ENCODE peak calls at places on chromosomes 16 and 17, in six cellular contexts. C is heart right ventricle; U is naive thymus-derived CD4-positive, alpha-beta T cell; F is hepatocyte; A is transverse colon; G is mammary epithelial cell. W is an unnamed sample.

GRCh38 chr16:75265911-75266701 is 14.7 kb upstream of the BCAR1 start:
- DNase-seq in F (peak; percentile 90), C (peak; percentile 82), U (no peak), A (peak; percentile 86), G (peak; percentile 53), W (peak; percentile 79)

GRCh38 chr16:89920723-89921122 is 2.1 kb downstream of the MC1R start:
- DNase-seq in U (no peak), C (no peak), F (no peak), G (no peak), A (no peak), W (no peak)

GRCh38 chr17:55564077-55564476 is 52.8 kb upstream of the SMIM36 start:
- DNase-seq in G (no peak), A (no peak), C (no peak), F (no peak), U (no peak), W (no peak)

GRCh38 chr17:19238167-19238505 is 970 bp downstream of the EPN2 start:
- DNase-seq in U (no peak), A (peak; percentile 55), G (peak; percentile 32), F (peak; percentile 63), C (peak; percentile 38), W (no peak)

GRCh38 chr17:49361129-49361901 is 735 bp downstream of the ZNF652 start:
- DNase-seq in C (peak; percentile 46), F (peak; percentile 43), A (peak; percentile 74), G (peak; percentile 55), U (peak; percentile 93), W (peak; percentile 35)

GRCh38 chr16:471353-472198 is 46.1 kb downstream of the RAB11FIP3 start:
- DNase-seq in G (peak; percentile 73), U (no peak), A (no peak), C (no peak), F (no peak), W (no peak)

GRCh38 chr17:19759934-19760530 is 11.9 kb upstream of the ALDH3A1 start:
- DNase-seq in G (no peak), C (no peak), A (no peak), F (no peak), U (no peak), W (no peak)

GRCh38 chr16:85897384-85897783 is 1.6 kb upstream of the IRF8 start:
- DNase-seq in F (no peak), G (no peak), A (no peak), U (no peak), C (no peak), W (no peak)

GRCh38 chr17:82734987-82735866 is at the start of gene FN3K:
- DNase-seq in F (peak; percentile 81), U (peak; percentile 35), A (peak; percentile 73), G (peak; percentile 29), C (peak; percentile 71), W (peak; percentile 80)

GRCh38 chr16:65102326-65102725 is 19.5 kb downstream of the CDH11 start:
- DNase-seq in U (no peak), A (peak; percentile 64), G (no peak), C (no peak), F (no peak), W (no peak)

GRCh38 chr17:57970706-57971105 is 15.5 kb upstream of the CUEDC1 start:
- DNase-seq in C (no peak), F (no peak), G (peak; percentile 7), A (no peak), U (no peak), W (no peak)

GRCh38 chr17:3985800-3986199 is 21.6 kb upstream of the ATP2A3 start:
- DNase-seq in U (no peak), C (no peak), G (no peak), F (no peak), A (no peak), W (no peak)

GRCh38 chr16:81265658-81266451 is 27.4 kb downstream of the BCO1 start:
- DNase-seq in A (peak; percentile 85), U (no peak), F (peak; percentile 53), C (peak; percentile 84), G (no peak), W (peak; percentile 91)

GRCh38 chr17:28412131-28412530 is 6.1 kb upstream of the SLC46A1 start:
- DNase-seq in G (peak; percentile 62), C (no peak), F (no peak), A (no peak), U (no peak), W (no peak)

GRCh38 chr16:24944206-24944605 is 71.0 kb downstream of the ARHGAP17 start:
- DNase-seq in A (no peak), F (no peak), G (no peak), U (no peak), C (no peak), W (no peak)

GRCh38 chr16:88534731-88535141 is 35.5 kb upstream of the ZC3H18 start:
- DNase-seq in F (no peak), U (peak; percentile 17), A (peak; percentile 65), C (peak; percentile 49), G (no peak), W (peak; percentile 43)

GRCh38 chr17:59427425-59427921 is 96.0 kb downstream of the YPEL2 start:
- DNase-seq in F (no peak), C (no peak), G (peak; percentile 60), A (no peak), U (peak; percentile 21), W (peak; percentile 68)

GRCh38 chr17:61310611-61311010 is 89.0 kb upstream of the TBX2 start:
- DNase-seq in C (no peak), U (no peak), A (no peak), F (no peak), G (no peak), W (no peak)

GRCh38 chr16:57976331-57976796 is 5.4 kb upstream of the CNGB1 start:
- DNase-seq in F (no peak), G (peak; percentile 72), U (no peak), C (no peak), A (no peak), W (peak; percentile 58)

GRCh38 chr17:37651846-37652245 is 8.6 kb upstream of the DDX52 start:
- DNase-seq in F (no peak), A (no peak), C (no peak), G (no peak), U (no peak), W (no peak)

GRCh38 chr16:30355954-30356308 is 823 bp upstream of the CD2BP2 start:
- DNase-seq in A (no peak), U (no peak), G (no peak), F (no peak), C (no peak), W (no peak)
- H3K27ac ChIP-seq in A (peak overlapping the region; percentile 88), U (peak overlapping the region; percentile 92), G (peak overlapping the region; percentile 84), F (peak overlapping the region; percentile 97), C (peak overlapping the region; percentile 94), W (peak overlapping the region; percentile 98)

DNA sequence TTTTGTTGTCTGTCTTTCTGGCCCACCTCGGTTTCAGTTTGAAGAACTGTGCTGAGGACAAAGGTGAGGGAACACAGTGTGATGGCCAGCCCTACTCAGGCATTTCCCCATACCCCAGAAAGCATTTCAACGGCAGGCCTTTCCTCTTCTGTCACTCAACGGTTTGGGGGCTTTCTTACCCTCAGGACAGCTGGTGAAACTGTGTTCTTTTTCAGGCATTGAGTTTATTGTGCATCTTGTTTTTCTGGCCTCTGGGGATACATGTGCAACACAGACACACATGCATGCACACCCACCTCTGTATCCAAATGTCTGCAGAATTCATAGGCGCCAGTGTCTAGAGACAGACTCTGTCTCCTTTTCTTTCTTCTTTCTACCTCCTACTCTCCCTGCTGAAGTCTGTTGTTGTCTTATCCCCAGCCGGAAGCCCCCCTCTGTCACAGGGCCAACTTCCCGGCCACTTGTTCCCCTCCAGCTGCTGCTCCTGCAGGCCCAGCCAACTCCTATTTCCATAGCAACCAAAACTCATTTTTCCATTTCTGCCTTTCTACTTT is 17.0 kb downstream of the CHD9 start:
- DNase-seq in A (peak; percentile 51), F (no peak), G (no peak), C (peak; percentile 85), U (no peak), W (peak; percentile 85)
- H3K4me3 ChIP-seq in A (no peak overlapping the region), F (no peak overlapping the region), G (no peak overlapping the region), C (peak overlapping the region; percentile 16), U (no peak overlapping the region), W (no peak overlapping the region)

GRCh38 chr17:10875411-10875810 is 37.5 kb upstream of the PIRT start:
- DNase-seq in F (peak; percentile 62), G (no peak), A (no peak), C (no peak), U (no peak), W (peak; percentile 81)
- H3K27ac ChIP-seq in F (no peak overlapping the region), G (no peak overlapping the region), A (no peak overlapping the region), C (no peak overlapping the region), U (no peak overlapping the region), W (no peak overlapping the region)

DNA sequence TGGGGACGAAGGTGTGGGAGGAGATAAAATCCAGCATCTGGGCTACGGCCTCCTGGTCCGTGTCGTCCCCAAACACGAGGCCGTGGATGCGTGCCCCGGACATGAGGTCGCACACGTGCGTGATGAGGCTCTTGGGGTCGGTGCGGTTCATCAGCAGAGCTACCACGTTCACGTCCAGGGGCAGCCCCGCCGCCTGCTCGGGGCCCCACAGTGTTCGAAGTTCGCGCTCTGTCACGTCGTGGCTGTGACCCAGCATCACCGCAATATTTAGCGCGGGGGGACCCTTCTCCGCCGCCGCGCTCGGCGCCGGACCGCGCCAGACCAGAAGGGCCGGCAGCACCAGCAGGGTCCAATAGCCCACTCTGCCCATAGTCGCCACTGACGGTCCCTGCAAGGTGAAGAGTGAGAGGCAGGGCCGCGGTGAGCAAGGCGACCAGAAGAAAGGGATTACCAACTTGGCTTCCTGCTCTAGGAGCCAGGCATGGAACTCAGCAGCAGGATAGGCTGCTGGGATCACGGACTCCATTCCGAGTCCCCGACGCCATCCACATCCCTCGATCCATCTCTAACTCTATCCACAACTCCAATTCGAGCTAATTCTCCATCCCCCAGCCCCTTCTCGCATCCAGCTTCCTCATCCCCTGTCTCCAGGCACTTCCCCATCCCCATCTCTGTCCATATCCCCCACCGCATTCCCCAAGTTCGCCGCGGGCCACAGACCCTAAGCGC is 2.0 kb downstream of the GRIN2A start:
- DNase-seq in G (no peak), U (no peak), F (no peak), A (no peak), C (no peak), W (no peak)
- H3K4me3 ChIP-seq in G (no peak overlapping the region), U (no peak overlapping the region), F (no peak overlapping the region), A (no peak overlapping the region), C (no peak overlapping the region), W (no peak overlapping the region)

GRCh38 chr16:72969812-72970211 is 78.1 kb downstream of the ZFHX3 start:
- DNase-seq in A (no peak), U (no peak), G (no peak), C (no peak), F (no peak), W (no peak)
- H3K27ac ChIP-seq in A (no peak overlapping the region), U (no peak overlapping the region), G (no peak overlapping the region), C (no peak overlapping the region), F (no peak overlapping the region), W (no peak overlapping the region)

GRCh38 chr17:80069886-80070177 is 31.5 kb upstream of the GAA start:
- DNase-seq in C (no peak), A (no peak), U (no peak), F (no peak), G (no peak), W (no peak)

GRCh38 chr17:80070375-80071115 is 30.8 kb upstream of the GAA start:
- DNase-seq in U (no peak), F (no peak), G (no peak), A (no peak), C (no peak), W (no peak)

GRCh38 chr17:80067393-80067986 is 31.0 kb downstream of the CCDC40 start:
- DNase-seq in A (no peak), U (no peak), C (no peak), G (no peak), F (no peak), W (no peak)

GRCh38 chr17:80068301-80069160 is 32.1 kb downstream of the CCDC40 start:
- DNase-seq in F (peak; percentile 46), U (no peak), C (peak; percentile 40), A (no peak), G (peak; percentile 16), W (no peak)

GRCh38 chr17:80071116-80071980 is 30.0 kb upstream of the GAA start:
- DNase-seq in F (no peak), G (no peak), C (peak; percentile 65), A (peak; percentile 35), U (no peak), W (peak; percentile 75)
- H3K4me3 ChIP-seq in F (no peak overlapping the region), G (no peak overlapping the region), C (peak overlapping the region; percentile 28), A (peak overlapping the region; percentile 6), U (no peak overlapping the region), W (no peak overlapping the region)